ENCODE peak calls at places on chromosomes 11 and 22, in five cellular contexts. L is A549, K is GM23248, R is H1, X is HCT116. Z is an unnamed sample.

GRCh38 chr22:33393432-33393831 is 335.3 kb upstream of the SYN3 start:
- DNase-seq in X (no peak), R (no peak), L (no peak), K (no peak), Z (no peak)

GRCh38 chr11:834371-835316 is 1.9 kb downstream of the CD151 start:
- DNase-seq in X (peak), L (peak), K (peak), R (no peak), Z (no peak)

GRCh38 chr22:43471606-43472135 is 59.9 kb downstream of the MPPED1 start:
- DNase-seq in K (no peak), L (no peak), R (no peak), X (no peak), Z (no peak)

GRCh38 chr22:20211409-20211996 is 56.6 kb downstream of the RTN4R start:
- DNase-seq in X (no peak), L (no peak), R (no peak), K (no peak), Z (no peak)

GRCh38 chr11:27279491-27279890 is 83.5 kb downstream of the CCDC34 start:
- DNase-seq in R (no peak), K (no peak), X (no peak), L (no peak), Z (no peak)

GRCh38 chr11:75269896-75270295 is 29.3 kb downstream of the TPBGL start:
- DNase-seq in X (no peak), L (no peak), R (no peak), K (no peak), Z (no peak)

GRCh38 chr11:803770-804598 is 1.0 kb downstream of the PIDD1 start:
- DNase-seq in X (no peak), K (no peak), R (no peak), L (no peak), Z (no peak)

GRCh38 chr11:2741006-2741376 is 41.2 kb upstream of the KCNQ1OT1 start:
- DNase-seq in L (no peak), R (no peak), X (no peak), K (no peak), Z (no peak)

GRCh38 chr11:92681606-92682005 is 287.8 kb upstream of the MTNR1B start:
- DNase-seq in R (no peak), L (no peak), K (no peak), X (no peak), Z (no peak)

GRCh38 chr22:49340406-49340805 is 487.3 kb downstream of the BRD1 start:
- DNase-seq in R (no peak), X (no peak), L (no peak), K (no peak), Z (no peak)

GRCh38 chr11:114876231-114876630 is 197.9 kb downstream of the NXPE2 start:
- DNase-seq in K (no peak), X (no peak), L (no peak), R (no peak), Z (no peak)

GRCh38 chr22:50114221-50114981 is 24.6 kb downstream of the MOV10L1 start:
- DNase-seq in R (no peak), K (peak), L (no peak), X (no peak), Z (no peak)

GRCh38 chr11:75241036-75241905 is 697 bp downstream of the TPBGL start:
- DNase-seq in X (peak), R (peak), L (peak), K (peak), Z (peak)

GRCh38 chr11:115585361-115586024 is 81.3 kb upstream of the CADM1 start:
- DNase-seq in L (no peak), X (no peak), K (no peak), R (no peak), Z (no peak)

GRCh38 chr11:75577198-75577597 is 15.1 kb downstream of the SERPINH1 start:
- DNase-seq in X (no peak), R (peak), L (peak), K (peak), Z (peak)

GRCh38 chr11:131748146-131749050 is 378.0 kb downstream of the NTM start:
- DNase-seq in X (no peak), K (peak), R (peak), L (peak), Z (peak)

GRCh38 chr11:13355191-13355590 is 77.6 kb downstream of the BMAL1 start:
- DNase-seq in L (no peak), K (peak), R (no peak), X (no peak), Z (no peak)

GRCh38 chr22:47356433-47357011 is 594.1 kb downstream of the TBC1D22A start:
- DNase-seq in X (no peak), L (no peak), R (no peak), K (no peak), Z (no peak)

GRCh38 chr11:17776213-17776875 is 41.8 kb downstream of the KCNC1 start:
- DNase-seq in K (no peak), X (no peak), L (no peak), R (no peak), Z (no peak)

GRCh38 chr11:13347901-13348300 is 70.3 kb downstream of the BMAL1 start:
- DNase-seq in X (no peak), R (no peak), K (no peak), L (no peak), Z (no peak)

GRCh38 chr22:18076060-18076497 is 1.7 kb upstream of the PEX26 start:
- DNase-seq in L (peak), K (peak), R (peak), X (peak), Z (peak)

GRCh38 chr11:79258606-79259005 is 182.2 kb downstream of the TENM4 start:
- DNase-seq in R (no peak), X (no peak), L (no peak), K (peak), Z (no peak)

GRCh38 chr22:39662677-39663034 is 92.1 kb downstream of the CACNA1I start:
- DNase-seq in R (peak), L (no peak), K (no peak), X (no peak), Z (no peak)

GRCh38 chr22:44026630-44027511 is 2.8 kb downstream of the PARVB start:
- DNase-seq in K (peak), L (no peak), R (no peak), X (no peak), Z (peak)

GRCh38 chr11:110376711-110377324 is 52.9 kb upstream of the FDX1 start:
- DNase-seq in X (peak), R (no peak), L (peak), K (peak), Z (peak)

GRCh38 chr11:88012456-88012855 is 162.8 kb downstream of the RAB38 start:
- DNase-seq in K (no peak), L (no peak), R (no peak), X (no peak), Z (no peak)

GRCh38 chr11:3052567-3052966 is 4.7 kb downstream of the CARS1 start:
- DNase-seq in K (no peak), R (no peak), X (no peak), L (no peak), Z (no peak)

GRCh38 chr11:13486926-13487660 is 8.7 kb downstream of the PTH start:
- DNase-seq in K (peak), R (peak), X (no peak), L (peak), Z (peak)

GRCh38 chr11:33018005-33018404 is 2.3 kb downstream of the DEPDC7 start:
- DNase-seq in L (no peak), K (no peak), R (no peak), X (no peak), Z (no peak)

GRCh38 chr11:95692526-95693270 is 96.9 kb downstream of the FAM76B start:
- DNase-seq in X (no peak), K (peak), R (no peak), L (no peak), Z (no peak)

GRCh38 chr11:119367661-119368120 is 13.8 kb downstream of the USP2 start:
- DNase-seq in R (no peak), L (no peak), K (no peak), X (no peak), Z (peak)

GRCh38 chr22:36331306-36331911 is 56.4 kb downstream of the MYH9 start:
- DNase-seq in K (peak), X (peak), R (no peak), L (peak), Z (peak)

GRCh38 chr11:111388431-111388830 is 9.4 kb upstream of the POU2AF1 start:
- DNase-seq in X (no peak), L (no peak), R (no peak), K (no peak), Z (no peak)

DNA sequence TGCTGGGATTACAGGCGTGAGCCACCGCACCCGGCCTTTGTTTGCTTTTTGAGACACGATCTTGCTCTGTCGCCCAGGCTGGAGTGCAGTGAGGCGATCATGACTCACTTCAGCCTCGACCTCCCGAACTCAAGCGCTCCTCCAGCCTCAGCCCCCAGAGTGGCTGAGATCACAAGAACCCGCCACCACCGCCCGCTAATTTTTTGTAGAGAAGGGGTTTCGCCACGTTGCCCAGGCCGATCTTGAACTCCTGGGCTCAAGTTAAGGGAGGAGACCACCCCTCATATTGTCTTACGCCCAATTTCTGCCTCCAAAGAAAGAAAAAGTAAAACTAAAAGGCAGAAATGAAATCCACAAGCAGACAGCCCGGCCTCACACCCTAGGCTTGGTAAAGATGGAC is 1.5 kb upstream of the POLA2 start:
- DNase-seq in L (no peak), X (no peak), K (no peak), R (no peak), Z (no peak)
- H3K4me2 ChIP-seq in L (no peak), X (no peak), K (no peak), R (no peak), Z (no peak)

DNA sequence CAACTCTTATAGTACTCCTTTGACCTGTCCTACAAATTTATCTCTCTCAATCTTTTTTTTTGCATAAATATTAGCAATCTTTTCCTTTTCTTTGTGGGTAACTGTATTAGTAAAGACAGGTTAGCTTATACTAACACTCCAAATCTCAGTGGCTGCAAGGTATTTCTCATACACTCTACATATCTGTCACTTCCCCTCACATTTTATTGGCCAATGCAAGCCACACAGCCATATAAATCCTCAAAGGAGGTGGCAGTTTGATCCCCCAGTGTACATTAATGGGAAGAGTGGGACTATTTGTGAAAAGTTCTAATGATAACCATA is 42.6 kb upstream of the EED start:
- DNase-seq in X (no peak), K (no peak), L (no peak), R (no peak), Z (peak)
- H3K4me2 ChIP-seq in X (peak), K (peak), L (no peak), R (peak), Z (peak)

DNA sequence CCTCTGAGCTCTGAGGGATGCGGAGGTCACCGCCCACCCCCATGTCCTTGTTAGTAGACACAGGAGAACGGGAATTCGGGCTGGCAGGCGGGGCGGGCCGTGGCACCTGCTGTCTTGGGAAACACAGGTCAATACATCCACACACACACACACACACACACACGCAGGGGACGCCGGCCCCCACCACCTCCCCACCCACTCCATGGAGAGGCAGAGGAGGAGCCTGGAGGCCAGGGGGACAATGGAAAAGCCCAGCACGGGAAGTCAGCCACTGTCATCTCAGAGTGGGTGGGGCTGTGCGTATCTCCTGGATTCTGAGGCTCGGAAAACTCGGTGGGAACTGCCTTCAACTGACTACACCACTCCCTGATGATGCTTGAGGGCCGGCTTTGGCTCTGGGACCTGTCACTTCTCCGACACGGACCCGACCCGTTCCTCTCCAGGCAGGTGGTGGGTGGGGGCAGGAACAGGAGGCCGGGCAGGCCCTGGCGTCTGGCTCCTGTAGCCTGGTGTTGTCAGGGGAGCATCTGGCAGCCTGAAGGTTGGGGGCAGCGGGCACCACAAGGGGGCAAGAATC is 18.5 kb upstream of the TMEM184B start:
- DNase-seq in K (no peak), X (no peak), L (no peak), R (no peak), Z (no peak)
- H3K4me2 ChIP-seq in K (no peak), X (no peak), L (no peak), R (no peak), Z (no peak)

DNA sequence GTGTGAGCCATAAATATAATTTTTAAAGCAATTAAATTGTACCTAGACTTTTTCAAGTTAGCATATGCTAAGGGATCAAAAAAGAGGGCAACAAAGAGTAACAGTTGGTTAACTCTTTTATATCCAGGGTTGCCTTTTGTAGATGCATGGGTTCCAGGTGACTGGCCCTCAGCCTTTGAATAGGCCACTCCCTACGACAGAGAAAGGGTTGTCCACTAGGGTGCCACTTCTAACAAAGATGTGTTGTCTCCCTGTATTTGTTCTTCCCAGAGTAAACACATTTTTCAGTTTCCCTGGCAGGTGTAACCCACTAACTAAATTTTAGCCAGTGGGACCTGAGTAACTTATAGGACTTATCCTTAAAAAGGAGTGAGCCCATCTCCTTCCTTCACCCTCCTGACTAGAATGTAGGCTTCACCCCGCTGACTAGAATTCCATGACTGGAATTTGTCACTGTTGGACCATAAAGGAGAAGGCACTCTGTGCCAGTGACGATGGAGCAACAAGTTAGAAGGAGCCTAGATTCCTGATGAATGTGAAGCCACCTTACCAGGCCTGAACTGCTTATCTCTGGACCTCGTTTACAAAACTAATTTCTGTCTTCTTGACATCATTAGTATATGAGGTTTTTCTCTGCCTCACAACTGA is 16.6 kb downstream of the TUG1 start:
- DNase-seq in R (no peak), X (no peak), L (no peak), K (no peak), Z (no peak)
- H3K4me2 ChIP-seq in R (no peak), X (no peak), L (no peak), K (no peak), Z (no peak)

DNA sequence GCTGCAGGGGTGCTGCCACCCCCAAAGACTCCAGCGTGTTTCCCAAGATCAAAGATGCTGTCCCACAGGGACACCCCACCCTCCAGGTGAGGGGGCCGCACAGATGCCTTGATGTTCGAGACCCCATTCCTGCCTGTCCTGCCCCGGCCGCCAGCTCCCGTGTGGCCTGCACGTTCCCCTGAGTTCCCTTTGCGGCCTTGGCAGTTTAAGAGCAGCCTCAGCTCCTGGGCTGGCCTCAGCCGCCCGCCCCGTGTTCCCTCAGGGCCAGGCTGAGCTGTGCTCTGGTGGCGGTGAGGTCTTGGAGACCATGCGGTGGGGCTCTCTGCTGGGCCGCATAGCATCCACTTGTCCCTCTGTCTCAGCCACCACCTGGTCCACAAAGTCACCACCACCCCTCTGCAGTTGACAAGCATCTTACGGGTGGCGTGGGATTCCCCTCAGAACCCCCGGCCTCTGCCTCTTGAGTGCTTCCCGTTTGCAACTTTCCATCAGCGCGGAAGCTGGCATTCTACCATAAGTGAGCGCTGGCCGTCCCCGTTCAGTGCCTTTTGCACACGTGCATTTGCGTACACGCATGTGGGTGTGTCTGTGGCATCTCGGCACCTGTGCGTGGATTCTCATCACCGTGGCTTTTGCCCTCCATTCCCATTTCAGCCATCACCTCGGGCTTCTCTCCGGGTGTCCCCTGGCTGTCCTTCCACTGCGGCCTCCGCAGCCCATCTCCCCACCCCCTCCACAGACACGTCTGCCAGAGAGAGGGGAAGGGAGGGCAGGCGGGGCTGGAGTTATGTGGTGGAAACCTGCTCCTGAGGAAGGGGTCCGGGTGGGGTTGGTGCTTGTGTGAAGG is 35.9 kb downstream of the CTTN start:
- DNase-seq in L (no peak), R (no peak), K (no peak), X (no peak), Z (no peak)
- H3K4me2 ChIP-seq in L (no peak), R (no peak), K (no peak), X (no peak), Z (no peak)

GRCh38 chr11:57974830-57975229 is 48.9 kb upstream of the OR9Q1 start:
- DNase-seq in X (no peak), K (peak), R (no peak), L (no peak), Z (no peak)

GRCh38 chr11:57971272-57972012 is 52.2 kb upstream of the OR9Q1 start:
- DNase-seq in L (no peak), X (no peak), K (no peak), R (no peak), Z (no peak)

GRCh38 chr11:57974132-57974531 is 49.5 kb upstream of the OR9Q1 start:
- DNase-seq in R (no peak), L (no peak), K (no peak), X (no peak), Z (no peak)

GRCh38 chr11:57977709-57978108 is 46.0 kb upstream of the OR9Q1 start:
- DNase-seq in K (no peak), X (no peak), R (no peak), L (no peak), Z (no peak)

DNA sequence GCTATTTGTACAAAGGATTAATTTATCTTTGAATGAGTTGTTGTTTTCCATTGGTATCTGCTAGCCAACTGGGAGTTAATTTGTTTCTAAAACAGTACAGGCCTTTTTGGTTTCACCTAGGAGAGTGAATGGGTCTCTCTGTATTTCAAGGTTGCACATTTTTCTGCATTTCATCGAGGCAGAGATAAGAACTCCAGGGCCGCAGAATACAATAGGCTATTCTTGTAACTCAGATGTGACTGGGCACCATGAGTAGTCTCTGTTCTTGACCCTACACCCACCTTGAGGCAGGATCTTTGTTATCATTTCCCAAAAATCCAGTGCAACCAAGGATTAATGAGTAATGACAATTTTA is 51.7 kb upstream of the OR9Q1 start:
- DNase-seq in K (no peak), R (no peak), L (no peak), X (no peak), Z (no peak)
- H3K4me2 ChIP-seq in K (no peak), R (no peak), L (no peak), X (no peak), Z (no peak)